ENCODE peak calls at places on chromosomes 6 and 20, in four cellular contexts. One of them, this sample, is unnamed.

GRCh38 chr20:41158082-41158625 is 20.8 kb downstream of the PLCG1 start:
- DNase-seq in K562: no peak
- DNase-seq in HepG2: no peak
- DNase-seq in SK-N-SH: no peak
- DNase-seq in this sample: no peak

GRCh38 chr20:21681219-21681931 is 24.1 kb upstream of the PAX1 start:
- DNase-seq in SK-N-SH: no peak
- DNase-seq in HepG2: no peak
- DNase-seq in K562: no peak
- DNase-seq in this sample: no peak

GRCh38 chr20:16477632-16478031 is 95.6 kb downstream of the KIF16B start:
- DNase-seq in K562: no peak
- DNase-seq in HepG2: peak
- DNase-seq in SK-N-SH: no peak
- DNase-seq in this sample: no peak

GRCh38 chr20:40606237-40606636 is 82.8 kb downstream of the MAFB start:
- DNase-seq in K562: no peak
- DNase-seq in HepG2: no peak
- DNase-seq in SK-N-SH: no peak
- DNase-seq in this sample: no peak

GRCh38 chr20:7094438-7094997 is 327.0 kb downstream of the BMP2 start:
- DNase-seq in SK-N-SH: peak
- DNase-seq in K562: peak
- DNase-seq in HepG2: peak
- DNase-seq in this sample: peak

GRCh38 chr6:158061361-158061708 is 79.7 kb downstream of the SYNJ2 start:
- DNase-seq in K562: no peak
- DNase-seq in HepG2: no peak
- DNase-seq in SK-N-SH: no peak
- DNase-seq in this sample: no peak

GRCh38 chr6:51887859-51888258 is 199.6 kb downstream of the PKHD1 start:
- DNase-seq in K562: no peak
- DNase-seq in SK-N-SH: no peak
- DNase-seq in HepG2: no peak
- DNase-seq in this sample: no peak

GRCh38 chr20:54184920-54185626 is 11.3 kb upstream of the CYP24A1 start:
- DNase-seq in SK-N-SH: no peak
- DNase-seq in K562: no peak
- DNase-seq in HepG2: no peak
- DNase-seq in this sample: no peak

GRCh38 chr6:135182120-135182992 is 1.2 kb downstream of the MYB start:
- DNase-seq in K562: peak
- DNase-seq in SK-N-SH: peak
- DNase-seq in HepG2: no peak
- DNase-seq in this sample: peak

GRCh38 chr6:151075527-151075926 is 164.2 kb upstream of the AKAP12 start:
- DNase-seq in SK-N-SH: no peak
- DNase-seq in HepG2: no peak
- DNase-seq in K562: no peak
- DNase-seq in this sample: no peak

GRCh38 chr20:22106308-22106938 is 401.0 kb downstream of the PAX1 start:
- DNase-seq in SK-N-SH: peak
- DNase-seq in HepG2: peak
- DNase-seq in K562: no peak
- DNase-seq in this sample: no peak

GRCh38 chr20:53579581-53580375 is 13.9 kb downstream of the ZNF217 start:
- DNase-seq in HepG2: peak
- DNase-seq in K562: peak
- DNase-seq in SK-N-SH: no peak
- DNase-seq in this sample: no peak

GRCh38 chr6:117272032-117272866 is 6.9 kb downstream of the VGLL2 start:
- DNase-seq in SK-N-SH: no peak
- DNase-seq in K562: no peak
- DNase-seq in HepG2: no peak
- DNase-seq in this sample: no peak

GRCh38 chr6:105985816-105986632 is 100.1 kb upstream of the PRDM1 start:
- DNase-seq in K562: no peak
- DNase-seq in HepG2: no peak
- DNase-seq in SK-N-SH: peak
- DNase-seq in this sample: peak

GRCh38 chr6:134584809-134585528 is 267.1 kb upstream of the SGK1 start:
- DNase-seq in K562: no peak
- DNase-seq in SK-N-SH: no peak
- DNase-seq in HepG2: no peak
- DNase-seq in this sample: no peak

GRCh38 chr20:1833728-1834726 is 61.2 kb upstream of the SIRPA start:
- DNase-seq in K562: no peak
- DNase-seq in SK-N-SH: no peak
- DNase-seq in HepG2: no peak
- DNase-seq in this sample: no peak

GRCh38 chr20:5150226-5151076 is 23.6 kb downstream of the CDS2 start:
- DNase-seq in SK-N-SH: no peak
- DNase-seq in HepG2: peak
- DNase-seq in K562: no peak
- DNase-seq in this sample: no peak

GRCh38 chr6:26187981-26188635 is 100.9 kb downstream of the HFE start:
- DNase-seq in SK-N-SH: no peak
- DNase-seq in HepG2: peak
- DNase-seq in K562: peak
- DNase-seq in this sample: no peak
- TF ChIP-seq FOXJ3 in SK-N-SH: no peak
- TF ChIP-seq FOXJ3 in HepG2: no peak
- TF ChIP-seq FOXJ3 in K562: no peak
- TF ChIP-seq FOXJ3 in this sample: peak

DNA sequence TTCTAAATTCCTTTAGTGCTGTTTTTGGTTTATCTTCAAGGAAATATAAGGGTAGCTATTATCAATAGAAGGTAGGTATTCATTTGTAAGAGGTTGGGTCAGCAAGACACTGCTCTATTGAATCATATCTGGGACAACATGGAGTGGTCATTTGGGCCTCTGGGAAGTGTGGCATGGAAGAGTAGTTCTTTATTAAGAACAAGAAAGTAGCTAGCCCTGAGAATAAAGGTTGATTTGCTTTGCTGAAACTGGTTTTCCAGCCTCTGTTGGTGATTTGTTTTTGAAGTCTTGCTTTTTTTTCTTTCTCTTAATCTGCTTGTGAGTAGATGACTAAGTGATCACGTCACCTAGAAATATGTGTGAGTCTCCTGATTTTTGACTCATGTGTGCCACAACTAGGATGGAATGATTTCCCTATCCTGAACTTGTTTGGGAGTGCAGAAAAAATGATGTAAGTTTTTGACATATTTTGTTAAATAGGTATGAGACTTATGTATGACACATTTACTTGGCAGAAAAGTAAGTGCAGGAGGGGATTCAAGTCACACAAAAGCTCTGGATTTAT is 381.7 kb downstream of the CENPW start:
- DNase-seq in HepG2: no peak
- DNase-seq in K562: no peak
- DNase-seq in SK-N-SH: no peak
- DNase-seq in this sample: no peak
- TF ChIP-seq FOXJ3 in HepG2: no peak
- TF ChIP-seq FOXJ3 in K562: no peak
- TF ChIP-seq FOXJ3 in SK-N-SH: no peak
- TF ChIP-seq FOXJ3 in this sample: no peak

DNA sequence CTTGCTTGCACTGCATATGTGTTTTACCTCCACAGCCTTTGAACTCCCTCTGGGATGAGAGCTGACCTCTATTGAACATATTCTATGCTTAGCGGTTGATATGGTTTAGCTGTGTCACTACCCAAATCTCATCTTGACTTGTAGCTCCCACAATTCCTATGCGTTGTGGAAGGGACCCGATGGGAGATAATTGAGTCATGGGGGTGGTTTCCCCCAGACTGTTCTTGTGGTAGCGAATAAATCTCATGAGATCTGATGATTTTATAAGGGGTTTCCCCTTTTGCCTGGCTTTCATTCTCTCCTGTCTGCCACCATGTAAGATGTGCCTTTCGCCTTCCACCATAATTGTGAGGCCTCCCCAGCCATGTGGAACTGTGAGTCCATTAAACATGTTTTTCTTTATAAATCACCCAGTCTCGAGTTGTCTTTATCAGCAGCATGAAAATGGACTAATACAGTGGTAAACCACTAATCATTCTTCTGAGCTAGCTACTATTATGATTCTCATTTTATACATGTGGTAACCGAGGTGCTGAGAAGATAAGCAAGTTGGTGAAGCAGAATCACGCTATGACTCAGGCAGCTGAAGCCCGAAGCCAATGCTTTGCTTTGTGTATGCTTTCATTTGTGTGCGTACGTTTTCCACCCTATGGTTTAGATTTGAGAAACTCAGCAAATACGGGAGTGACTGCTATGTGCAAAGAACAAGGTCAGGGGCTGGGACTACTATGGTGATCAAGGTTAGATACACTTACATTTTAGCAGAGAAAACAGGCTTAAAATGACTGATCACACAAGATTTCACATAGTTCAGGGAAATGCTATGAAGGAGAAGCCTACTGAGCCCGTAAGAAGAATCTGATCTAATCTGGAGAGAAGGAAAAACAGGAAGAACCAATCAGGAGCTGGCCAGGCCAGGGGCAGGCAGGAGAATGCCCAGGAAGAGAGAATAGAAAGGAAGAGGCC is 363.5 kb downstream of the ESR1 start:
- DNase-seq in K562: no peak
- DNase-seq in HepG2: peak
- DNase-seq in SK-N-SH: no peak
- DNase-seq in this sample: no peak
- TF ChIP-seq FOXJ3 in K562: no peak
- TF ChIP-seq FOXJ3 in HepG2: peak
- TF ChIP-seq FOXJ3 in SK-N-SH: no peak
- TF ChIP-seq FOXJ3 in this sample: no peak

DNA sequence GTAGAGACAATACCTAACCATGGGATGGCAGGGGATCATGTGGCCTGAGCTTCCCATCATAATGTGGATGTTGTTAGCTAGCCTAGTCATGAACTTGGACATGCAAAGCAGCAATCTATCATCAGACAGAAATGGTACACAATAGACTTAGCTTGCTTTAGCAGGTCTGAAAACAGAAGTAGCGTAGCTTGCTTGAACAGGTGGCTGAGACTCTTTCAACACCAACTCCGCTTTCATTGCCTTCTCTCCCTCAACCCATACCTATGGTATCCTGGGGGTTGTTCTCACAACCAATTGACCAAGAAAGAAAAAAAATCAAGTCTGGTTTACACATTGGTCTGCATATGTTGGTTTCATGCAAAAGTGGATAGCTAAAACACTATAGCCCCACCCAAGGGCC is 23.0 kb downstream of the CD164 start:
- DNase-seq in HepG2: no peak
- DNase-seq in SK-N-SH: no peak
- DNase-seq in K562: no peak
- DNase-seq in this sample: no peak
- TF ChIP-seq FOXJ3 in HepG2: no peak
- TF ChIP-seq FOXJ3 in SK-N-SH: no peak
- TF ChIP-seq FOXJ3 in K562: no peak
- TF ChIP-seq FOXJ3 in this sample: no peak

DNA sequence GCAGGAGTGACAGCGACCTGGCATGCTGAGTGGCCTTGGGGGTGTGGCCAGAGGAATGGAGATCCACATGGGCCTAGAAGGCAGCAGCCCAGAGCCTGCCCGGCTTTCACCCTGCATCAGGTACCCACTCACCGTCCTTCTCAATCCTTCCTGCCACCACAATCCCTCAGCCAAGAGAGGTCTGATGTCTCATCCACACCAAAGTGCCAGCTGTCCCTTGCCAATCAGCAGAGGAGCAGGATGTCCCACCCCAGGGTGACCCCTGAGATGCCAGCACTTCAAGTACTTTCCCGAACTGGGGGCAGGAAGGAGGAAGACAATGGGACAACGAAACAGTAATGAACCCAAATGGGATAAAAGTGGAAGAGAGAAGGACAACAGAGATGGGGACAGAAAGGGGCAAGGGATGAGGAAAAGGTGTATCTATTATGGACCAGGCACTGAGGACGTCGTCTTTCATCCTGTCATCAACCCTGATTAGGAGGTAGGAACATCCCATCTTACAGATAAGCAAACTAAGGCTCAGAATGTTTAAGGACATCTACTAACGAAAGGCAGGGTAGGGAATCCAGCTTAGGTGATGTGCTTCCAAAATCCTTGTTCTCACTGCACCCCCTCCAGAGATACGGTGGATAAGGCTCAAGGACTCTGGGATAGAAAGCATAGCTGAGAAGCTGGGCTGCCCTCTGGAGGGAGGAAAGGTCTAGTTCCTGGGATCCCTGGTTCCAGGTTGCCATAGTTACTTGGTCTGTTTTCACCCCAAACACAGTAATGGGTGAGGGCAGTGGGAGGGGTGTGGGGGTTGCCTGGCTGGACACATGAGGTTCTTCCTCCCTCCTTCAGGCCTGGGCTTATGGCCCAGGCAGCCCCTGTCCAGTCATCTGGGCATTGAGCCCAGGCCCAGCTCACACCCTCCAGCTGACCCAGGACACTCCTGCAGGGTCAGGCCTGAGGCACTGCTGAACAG is 4.5 kb upstream of the TNXB start:
- DNase-seq in K562: peak
- DNase-seq in SK-N-SH: peak
- DNase-seq in HepG2: peak
- DNase-seq in this sample: peak
- TF ChIP-seq FOXJ3 in K562: peak
- TF ChIP-seq FOXJ3 in SK-N-SH: no peak
- TF ChIP-seq FOXJ3 in HepG2: no peak
- TF ChIP-seq FOXJ3 in this sample: no peak

GRCh38 chr20:57372157-57372556 is 19.0 kb upstream of the RBM38 start:
- DNase-seq in K562: no peak
- DNase-seq in SK-N-SH: no peak
- DNase-seq in HepG2: no peak
- DNase-seq in this sample: no peak
- TF ChIP-seq FOXJ3 in K562: no peak
- TF ChIP-seq FOXJ3 in SK-N-SH: no peak
- TF ChIP-seq FOXJ3 in HepG2: no peak
- TF ChIP-seq FOXJ3 in this sample: no peak

GRCh38 chr20:528923-529594 is 14.5 kb downstream of the CSNK2A1 start:
- DNase-seq in SK-N-SH: no peak
- DNase-seq in HepG2: no peak
- DNase-seq in K562: no peak
- DNase-seq in this sample: no peak
- TF ChIP-seq FOXJ3 in SK-N-SH: no peak
- TF ChIP-seq FOXJ3 in HepG2: no peak
- TF ChIP-seq FOXJ3 in K562: no peak
- TF ChIP-seq FOXJ3 in this sample: no peak

DNA sequence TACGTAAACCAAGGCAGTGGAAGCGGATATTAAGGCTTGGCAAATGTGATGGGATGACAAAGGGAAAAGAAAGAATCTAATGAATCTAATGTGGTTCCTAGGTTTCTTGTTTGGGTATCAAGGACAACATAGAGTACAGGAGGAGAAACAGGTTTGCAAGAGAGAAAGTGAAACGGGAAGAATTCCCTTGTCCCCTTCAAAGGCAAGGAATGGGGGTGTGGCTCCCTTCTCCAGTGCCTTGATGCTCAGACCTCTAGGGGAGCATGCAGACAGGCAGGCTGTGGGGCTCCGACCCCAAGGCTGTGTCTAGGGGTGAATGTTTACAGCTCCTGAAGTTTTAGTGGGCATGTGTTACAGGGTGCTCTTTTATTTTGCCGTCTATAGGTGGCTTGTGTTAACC is 317.5 kb upstream of the HSF2 start:
- DNase-seq in HepG2: no peak
- DNase-seq in SK-N-SH: no peak
- DNase-seq in K562: no peak
- DNase-seq in this sample: peak
- TF ChIP-seq FOXJ3 in HepG2: no peak
- TF ChIP-seq FOXJ3 in SK-N-SH: no peak
- TF ChIP-seq FOXJ3 in K562: no peak
- TF ChIP-seq FOXJ3 in this sample: no peak